ENCODE peak calls at places on chromosomes 12 and 14, in nine cellular contexts. H, D, Z, I, X, T, S, A and Y are unnamed samples.

GRCh38 chr14:89249296-89249565 is 167.8 kb downstream of the FOXN3 start:
- DNase-seq in H (no peak), D (no peak), Z (no peak), I (no peak), X (no peak), T (no peak), S (peak; percentile 21), A (no peak), Y (no peak)

GRCh38 chr12:114684870-114685273 is 897 bp upstream of the TBX3 start:
- DNase-seq in H (no peak), D (no peak), Z (no peak), I (no peak), X (no peak), T (no peak), S (no peak), A (no peak), Y (no peak)

GRCh38 chr12:13208533-13209278 is 12.2 kb downstream of the EMP1 start:
- DNase-seq in H (no peak), D (no peak), Z (no peak), I (no peak), X (no peak), T (no peak), S (no peak), A (no peak), Y (no peak)

GRCh38 chr12:51773145-51773869 is 75.2 kb downstream of the FIGNL2 start:
- DNase-seq in H (no peak), D (no peak), Z (no peak), I (no peak), X (no peak), T (no peak), S (no peak), A (no peak), Y (no peak)

GRCh38 chr14:30375280-30375892 is 183.6 kb upstream of the G2E3 start:
- DNase-seq in H (peak; percentile 76), D (no peak), Z (peak; percentile 57), I (peak; percentile 70), X (peak; percentile 41), T (no peak), S (peak; percentile 27), A (peak; percentile 49), Y (peak; percentile 42)

GRCh38 chr14:100304825-100305445 is 1.3 kb downstream of the SLC25A29 start:
- DNase-seq in H (no peak), D (no peak), Z (peak; percentile 88), I (peak; percentile 64), X (peak; percentile 71), T (no peak), S (no peak), A (peak; percentile 56), Y (no peak)

GRCh38 chr12:20525064-20525610 is 156.8 kb downstream of the PDE3A start:
- DNase-seq in H (no peak), D (no peak), Z (no peak), I (no peak), X (no peak), T (no peak), S (no peak), A (no peak), Y (no peak)

GRCh38 chr14:89304972-89305703 is 111.9 kb downstream of the FOXN3 start:
- DNase-seq in H (no peak), D (peak; percentile 65), Z (no peak), I (peak; percentile 24), X (peak; percentile 60), T (no peak), S (no peak), A (no peak), Y (no peak)

GRCh38 chr12:66662179-66662578 is 16.7 kb downstream of the GRIP1 start:
- DNase-seq in H (no peak), D (no peak), Z (no peak), I (no peak), X (no peak), T (no peak), S (no peak), A (no peak), Y (no peak)

GRCh38 chr12:3204143-3204542 is 127.0 kb downstream of the TSPAN9 start:
- DNase-seq in H (no peak), D (no peak), Z (no peak), I (no peak), X (no peak), T (no peak), S (no peak), A (no peak), Y (no peak)

GRCh38 chr12:103858953-103859601 is 18.0 kb upstream of the NT5DC3 start:
- DNase-seq in H (peak; percentile 67), D (no peak), Z (peak; percentile 42), I (peak; percentile 81), X (peak; percentile 67), T (no peak), S (no peak), A (peak; percentile 19), Y (peak; percentile 18)

GRCh38 chr14:47442206-47442605 is 233.2 kb downstream of the MDGA2 start:
- DNase-seq in H (peak; percentile 35), D (no peak), Z (no peak), I (no peak), X (no peak), T (no peak), S (peak; percentile 59), A (no peak), Y (no peak)

GRCh38 chr12:40692617-40693502 is 621 bp downstream of the CNTN1 start:
- DNase-seq in H (no peak), D (no peak), Z (no peak), I (no peak), X (peak; percentile 46), T (peak; percentile 80), S (no peak), A (no peak), Y (peak; percentile 16)

GRCh38 chr12:130177615-130178014 is 15.4 kb downstream of the FZD10 start:
- DNase-seq in H (no peak), D (no peak), Z (no peak), I (no peak), X (no peak), T (no peak), S (no peak), A (no peak), Y (no peak)

GRCh38 chr12:96478011-96478410 is 11.4 kb upstream of the CFAP54 start:
- DNase-seq in H (no peak), D (no peak), Z (no peak), I (no peak), X (no peak), T (no peak), S (no peak), A (no peak), Y (no peak)

GRCh38 chr12:108730337-108731104 is 797 bp downstream of the CORO1C start:
- DNase-seq in H (peak; percentile 54), D (no peak), Z (peak; percentile 52), I (peak; percentile 76), X (peak; percentile 72), T (peak; percentile 88), S (peak; percentile 57), A (peak; percentile 68), Y (peak; percentile 43)

GRCh38 chr14:101069666-101070362 is 166.3 kb upstream of the RTL1 start:
- DNase-seq in H (no peak), D (no peak), Z (peak; percentile 17), I (peak; percentile 4), X (peak; percentile 4), T (peak; percentile 41), S (no peak), A (no peak), Y (no peak)

DNA sequence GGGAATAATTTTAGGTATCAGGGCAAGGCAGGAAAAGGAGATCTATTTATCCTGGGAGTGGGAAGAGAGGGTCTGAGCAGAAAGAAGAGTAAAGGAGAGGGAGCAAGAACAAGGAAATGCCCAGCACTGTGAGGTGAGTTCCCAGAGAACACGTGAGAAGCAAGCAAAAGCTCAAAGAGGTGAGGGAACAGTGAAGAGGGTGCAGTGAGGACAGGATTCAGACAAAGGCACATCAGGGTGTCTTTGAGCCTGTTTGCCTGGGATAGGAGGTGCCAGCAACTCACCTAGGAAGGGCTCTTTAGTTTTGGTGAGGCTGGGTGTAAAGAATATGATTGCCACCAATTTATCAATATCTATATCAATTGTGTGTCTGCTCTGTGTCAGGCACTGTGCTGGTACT is 88.9 kb upstream of the NRXN3 start:
- DNase-seq in H (no peak), D (no peak), Z (no peak), I (no peak), X (no peak), T (no peak), S (no peak), A (no peak), Y (no peak)
- H3K4me3 ChIP-seq in H (no peak overlapping the region), D (no peak overlapping the region), Z (no peak overlapping the region), I (no peak overlapping the region), X (no peak overlapping the region), T (no peak overlapping the region), S (no peak overlapping the region), A (no peak overlapping the region), Y (no peak overlapping the region)

DNA sequence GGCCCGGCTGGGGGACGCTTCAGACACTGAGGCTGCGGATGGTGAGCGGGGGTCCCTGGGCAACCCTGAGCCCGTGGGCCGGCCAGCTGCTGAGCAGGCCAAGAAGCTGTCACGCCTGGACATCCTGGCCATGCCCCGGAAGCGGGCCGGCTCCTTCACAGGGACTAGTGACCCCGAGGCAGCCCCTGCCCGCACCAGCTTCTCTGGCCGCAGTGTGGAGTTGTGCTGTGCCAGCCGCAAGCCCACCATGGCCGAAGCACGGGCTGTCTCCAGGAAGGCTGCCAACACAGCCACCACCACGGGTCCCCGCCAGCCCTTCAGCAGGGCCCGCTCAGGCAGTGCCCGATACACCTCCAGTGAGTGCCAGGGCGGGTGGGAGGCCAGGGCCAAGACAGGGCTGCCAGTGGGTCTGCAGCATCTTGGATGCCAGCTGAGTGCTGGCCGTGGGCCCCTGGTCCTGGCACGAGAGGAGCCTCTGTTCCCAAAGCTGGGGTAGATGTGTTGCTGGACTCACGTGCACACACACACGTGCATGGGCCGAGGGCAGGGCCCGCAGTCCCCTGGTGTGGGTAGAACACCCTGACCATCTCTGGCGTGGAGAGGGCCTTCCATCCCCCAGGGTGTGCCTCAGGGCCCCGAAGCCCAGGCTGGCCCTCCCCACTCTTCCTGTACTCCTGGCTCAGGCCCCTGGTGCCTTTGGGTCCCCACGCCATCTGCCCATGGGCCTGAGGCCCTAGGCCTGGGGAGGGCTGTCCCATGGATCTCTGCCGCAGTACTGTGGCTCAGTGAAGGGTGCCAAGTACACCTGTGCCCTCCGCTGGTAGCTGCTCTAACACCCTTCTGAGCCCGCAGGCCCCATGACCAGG is 22.8 kb downstream of the CEP170B start:
- DNase-seq in H (no peak), D (no peak), Z (no peak), I (no peak), X (peak; percentile 20), T (no peak), S (no peak), A (no peak), Y (peak; percentile 7)
- TF ChIP-seq EP300 in H (no peak), D (no peak), Z (no peak), I (no peak), X (no peak), T (no peak), S (no peak), A (no peak), Y (no peak)

GRCh38 chr12:63093711-63094110 is 57.3 kb downstream of the AVPR1A start:
- DNase-seq in H (no peak), D (no peak), Z (no peak), I (no peak), X (no peak), T (no peak), S (no peak), A (no peak), Y (no peak)
- H3K36me3 ChIP-seq in H (no peaks in the 10 kb centered on the region), D (no peaks in the 10 kb centered on the region), Z (no peaks in the 10 kb centered on the region), I (no peaks in the 10 kb centered on the region), X (no peaks in the 10 kb centered on the region), T (no peaks in the 10 kb centered on the region), S (no peaks in the 10 kb centered on the region), A (no peaks in the 10 kb centered on the region), Y (no peaks in the 10 kb centered on the region)

DNA sequence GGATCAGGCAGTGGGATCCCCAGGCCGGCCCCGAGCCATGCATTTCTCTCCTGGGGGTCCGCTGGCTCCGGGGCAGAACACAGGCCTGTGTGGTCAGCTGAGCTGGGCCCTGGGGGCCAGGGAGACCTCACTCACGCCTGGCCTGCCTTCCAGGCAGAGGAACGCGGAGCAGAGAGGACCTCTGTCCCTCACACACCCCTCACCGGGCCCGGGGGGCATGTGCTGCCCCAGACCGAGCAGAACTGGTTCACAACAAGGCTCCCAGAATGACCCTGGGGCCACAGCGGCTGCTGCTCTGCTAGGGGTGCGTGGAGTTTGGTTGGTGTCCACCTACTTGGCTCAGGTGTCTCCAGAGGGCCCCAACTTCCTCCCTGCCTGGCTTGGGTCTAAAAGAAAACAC is 33.0 kb upstream of the RFLNA start:
- DNase-seq in H (no peak), D (no peak), Z (no peak), I (no peak), X (no peak), T (no peak), S (no peak), A (no peak), Y (no peak)
- H3K4me3 ChIP-seq in H (no peak overlapping the region), D (no peak overlapping the region), Z (no peak overlapping the region), I (no peak overlapping the region), X (no peak overlapping the region), T (no peak overlapping the region), S (no peak overlapping the region), A (no peak overlapping the region), Y (no peak overlapping the region)